ENCODE peak calls at places on chromosomes 5 and 9, in six cellular contexts. U is right cardiac atrium, M is psoas muscle, Y is tibial artery, J is ovary, P is fibroblast of lung. Z is an unnamed sample.

GRCh38 chr5:14025566-14026276 is 81.2 kb upstream of the DNAH5 start:
- DNase-seq in P (no peak), J (no peak), M (no peak), U (no peak), Y (no peak), Z (no peak)

GRCh38 chr9:136640176-136641086 is 22.3 kb upstream of the EGFL7 start:
- DNase-seq in J (no peak), U (peak; percentile 63), Y (no peak), M (peak; percentile 51), P (no peak), Z (no peak)

GRCh38 chr5:31944683-31945445 is 229.3 kb downstream of the GOLPH3 start:
- DNase-seq in P (peak; percentile 78), U (no peak), M (no peak), J (no peak), Y (no peak), Z (no peak)

GRCh38 chr9:126661521-126662251 is 48.0 kb downstream of the LMX1B start:
- DNase-seq in M (no peak), U (no peak), J (no peak), P (no peak), Y (no peak), Z (peak; percentile 99)

GRCh38 chr5:8473827-8474568 is 605.0 kb downstream of the MTRR start:
- DNase-seq in M (no peak), U (no peak), Y (no peak), P (no peak), J (no peak), Z (peak; percentile 32)

GRCh38 chr9:119005162-119005561 is 364.1 kb downstream of the BRINP1 start:
- DNase-seq in Y (no peak), U (no peak), P (no peak), M (no peak), J (no peak), Z (peak; percentile 27)

GRCh38 chr5:137218471-137218870 is 280.7 kb downstream of the SPOCK1 start:
- DNase-seq in J (no peak), Y (no peak), U (no peak), M (no peak), P (no peak), Z (no peak)

GRCh38 chr5:65070026-65070425 is 301.3 kb downstream of the CWC27 start:
- DNase-seq in J (no peak), P (no peak), M (no peak), Y (no peak), U (no peak), Z (no peak)

GRCh38 chr9:12723409-12724028 is 30.3 kb downstream of the TYRP1 start:
- DNase-seq in Y (no peak), J (no peak), M (no peak), U (no peak), P (peak; percentile 67), Z (no peak)

DNA sequence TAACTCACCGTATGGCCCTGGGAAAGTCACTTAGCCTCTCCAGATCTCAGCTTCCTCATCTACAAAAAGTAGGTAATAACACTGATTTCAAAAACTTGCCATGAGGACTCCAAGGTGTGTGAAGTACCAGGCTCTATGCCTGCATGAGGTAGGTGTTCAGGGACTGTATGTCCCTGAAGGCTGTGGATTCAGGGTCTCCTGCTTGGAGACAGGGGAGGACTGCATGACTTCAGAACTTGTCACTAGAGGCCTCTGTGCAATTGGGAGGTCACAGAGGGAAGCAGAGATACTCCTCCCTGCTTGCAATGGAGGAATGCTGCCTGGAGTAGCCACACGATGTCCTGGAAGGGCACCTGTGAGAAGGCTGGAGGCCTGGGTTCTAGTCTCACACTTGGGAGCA is 2.2 kb downstream of the PDGFRB start:
- DNase-seq in P (no peak), Y (no peak), J (no peak), M (no peak), U (no peak), Z (no peak)
- H3K4me3 ChIP-seq in P (peak overlapping the region; percentile 83), Y (peak overlapping the region; percentile 73), J (peak overlapping the region; percentile 59), M (peak overlapping the region; percentile 63), U (peak overlapping the region; percentile 69), Z (no peak overlapping the region)

GRCh38 chr9:17013010-17013409 is 121.8 kb upstream of the CNTLN start:
- DNase-seq in J (no peak), Y (no peak), P (no peak), M (no peak), U (no peak), Z (no peak)

GRCh38 chr9:17009071-17009470 is 125.8 kb upstream of the CNTLN start:
- DNase-seq in M (no peak), Y (no peak), J (no peak), P (no peak), U (no peak), Z (no peak)

DNA sequence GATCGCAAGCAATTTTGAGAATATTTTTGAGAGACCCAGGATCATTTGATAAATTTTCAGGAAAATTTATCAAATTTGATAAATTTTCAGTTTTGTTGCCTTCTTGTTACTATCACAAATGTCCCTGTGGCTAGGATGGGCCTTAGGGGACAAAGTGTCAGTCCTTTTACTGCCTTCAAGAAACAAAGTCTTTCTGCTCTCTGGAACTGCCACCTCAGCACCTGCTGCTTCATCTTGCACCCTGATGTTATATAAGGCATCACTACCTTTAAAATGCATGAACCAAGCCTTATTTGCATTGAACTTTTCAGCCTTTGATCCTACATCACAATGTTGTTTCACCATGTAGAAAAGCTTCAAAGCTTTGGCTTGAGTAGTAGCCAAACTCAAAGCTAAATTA is 123.0 kb upstream of the CNTLN start:
- DNase-seq in J (no peak), M (no peak), P (no peak), U (no peak), Y (no peak), Z (no peak)
- H3K27me3 ChIP-seq in J (no peaks in the 10 kb centered on the region), M (no peaks in the 10 kb centered on the region), P (no peaks in the 10 kb centered on the region), U (no peaks in the 10 kb centered on the region), Y (no peaks in the 10 kb centered on the region), Z (no peaks in the 10 kb centered on the region)

GRCh38 chr5:132774406-132774805 is 2.6 kb downstream of the SEPTIN8 start:
- DNase-seq in U (peak; percentile 51), P (no peak), Y (peak; percentile 64), J (no peak), M (no peak), Z (peak; percentile 15)

GRCh38 chr5:132774896-132775295 is 2.1 kb downstream of the SEPTIN8 start:
- DNase-seq in P (no peak), U (peak; percentile 71), J (no peak), M (peak; percentile 33), Y (peak; percentile 71), Z (peak; percentile 11)

GRCh38 chr5:132776932-132777208 is 169 bp downstream of the SEPTIN8 start:
- DNase-seq in U (no peak), M (no peak), P (no peak), J (no peak), Y (no peak), Z (peak; percentile 87)

GRCh38 chr5:132776077-132776931 is 735 bp downstream of the SEPTIN8 start:
- DNase-seq in M (peak; percentile 33), Y (peak; percentile 68), U (peak; percentile 68), P (peak; percentile 31), J (peak; percentile 55), Z (peak; percentile 69)

DNA sequence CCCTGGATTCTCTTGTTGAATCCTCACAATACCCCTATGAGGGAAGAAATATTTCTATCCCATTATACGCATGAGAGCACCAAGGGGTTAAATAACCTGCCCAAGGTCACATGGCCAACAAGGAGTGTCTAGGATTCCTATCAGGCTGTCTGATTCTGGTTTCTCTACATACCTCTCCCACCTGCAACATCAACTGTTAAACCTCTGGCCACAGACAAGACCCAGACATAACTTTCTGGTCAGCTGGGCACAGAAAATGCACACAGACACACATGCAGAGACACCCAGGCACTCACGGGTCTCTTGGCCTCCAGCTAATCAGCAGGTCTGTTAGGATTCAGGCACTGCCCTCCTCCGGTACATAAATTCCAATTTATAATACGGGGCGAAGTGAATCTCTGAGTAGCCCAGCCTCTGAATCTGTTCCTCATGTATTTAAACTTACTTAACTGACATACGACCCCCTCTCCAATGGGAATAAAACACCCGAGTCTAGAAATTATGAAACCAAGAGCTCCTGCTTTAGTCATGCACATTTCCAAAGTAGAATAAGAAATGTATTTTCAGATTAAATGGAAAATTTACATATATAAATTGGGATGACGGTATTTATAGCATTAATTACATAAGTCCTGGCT is 1.5 kb downstream of the SEPTIN8 start:
- DNase-seq in M (no peak), U (no peak), P (no peak), Y (peak; percentile 60), J (no peak), Z (peak; percentile 19)
- H3K4me3 ChIP-seq in M (peak overlapping the region; percentile 94), U (peak overlapping the region; percentile 6), P (peak overlapping the region; percentile 72), Y (peak overlapping the region; percentile 63), J (peak overlapping the region; percentile 80), Z (no peak overlapping the region)

GRCh38 chr9:110578896-110579752 is at the start of gene SVEP1:
- DNase-seq in Y (peak; percentile 71), U (peak; percentile 85), M (peak; percentile 67), P (peak; percentile 62), J (peak; percentile 45), Z (peak; percentile 74)

GRCh38 chr9:110579763-110580255 is 268 bp upstream of the SVEP1 start:
- DNase-seq in M (peak; percentile 50), P (peak; percentile 66), U (peak; percentile 53), J (no peak), Y (peak; percentile 64), Z (peak; percentile 37)

GRCh38 chr9:110578575-110578895 is 1.0 kb downstream of the SVEP1 start:
- DNase-seq in P (peak; percentile 18), M (no peak), J (no peak), Y (no peak), U (no peak), Z (no peak)

GRCh38 chr9:110582156-110582555 is 2.6 kb upstream of the SVEP1 start:
- DNase-seq in M (no peak), J (no peak), U (no peak), Y (no peak), P (no peak), Z (no peak)

GRCh38 chr9:110580850-110581249 is 1.3 kb upstream of the SVEP1 start:
- DNase-seq in P (peak; percentile 17), U (no peak), J (no peak), Y (no peak), M (no peak), Z (no peak)
- H3K27me3 ChIP-seq in P (no peaks in the 10 kb centered on the region), U (no peaks in the 10 kb centered on the region), J (no peaks in the 10 kb centered on the region), Y (peaks cover 6% of the 10 kb centered on the region), M (peaks cover 10% of the 10 kb centered on the region), Z (peaks cover 42% of the 10 kb centered on the region)

DNA sequence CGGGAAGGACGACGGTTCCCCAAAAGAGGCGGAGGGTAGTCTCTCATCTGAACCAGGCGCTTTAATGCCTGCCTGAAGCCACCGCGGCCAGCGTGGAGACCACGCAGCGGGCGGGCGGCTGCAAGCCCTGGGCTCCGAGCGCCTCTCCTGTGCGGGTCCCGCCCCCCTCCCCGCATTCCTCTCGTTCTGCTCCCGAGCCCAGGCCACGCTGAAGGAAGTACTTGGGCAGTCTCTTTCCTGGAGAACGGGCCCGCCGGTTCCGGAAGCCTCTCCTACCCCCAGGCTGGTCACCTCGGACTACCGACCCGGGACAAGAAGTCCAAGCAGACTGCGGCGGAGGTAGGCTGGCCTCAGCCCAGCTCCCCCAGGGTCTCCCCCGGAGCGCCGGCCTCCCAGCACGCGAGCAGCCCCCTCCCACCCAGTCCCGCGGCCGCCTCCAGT is 555 bp downstream of the PPIC start:
- DNase-seq in U (peak; percentile 81), J (peak; percentile 72), Y (peak; percentile 83), M (peak; percentile 51), P (peak; percentile 46), Z (peak; percentile 86)
- H3K4me3 ChIP-seq in U (peak overlapping the region; percentile 86), J (peak overlapping the region; percentile 93), Y (peak overlapping the region; percentile 86), M (peak overlapping the region; percentile 91), P (peak overlapping the region; percentile 66), Z (peak overlapping the region; percentile 82)

Z was measured in H7.